ENCODE peak calls at places on chromosomes 13 and 19, in four cellular contexts. Y, O, X and Z are unnamed samples.
A peak's percentile ranks its signal among the peaks of the same experiment; 100 is the strongest.

GRCh38 chr13:40179882-40180281 is 486.6 kb downstream of the FOXO1 start:
- DNase-seq in Y (no peak), X (no peak), O (no peak), Z (no peak)

GRCh38 chr19:1929051-1929742 is 11.8 kb upstream of the CSNK1G2 start:
- DNase-seq in X (peak; percentile 87), Y (no peak), O (peak; percentile 65), Z (no peak)

GRCh38 chr19:9847087-9847671 is 12.1 kb downstream of the PIN1 start:
- DNase-seq in X (peak; percentile 76), O (peak; percentile 23), Y (no peak), Z (peak; percentile 79)

GRCh38 chr13:37870895-37871550 is 1.5 kb upstream of the TRPC4 start:
- DNase-seq in X (no peak), O (no peak), Y (no peak), Z (no peak)

GRCh38 chr13:37403776-37404497 is 194.6 kb downstream of the POSTN start:
- DNase-seq in Y (no peak), X (no peak), O (no peak), Z (no peak)

GRCh38 chr13:56400774-56401173 is 739.9 kb upstream of the PRR20A start:
- DNase-seq in X (no peak), Y (no peak), O (no peak), Z (no peak)

GRCh38 chr19:31676271-31677004 is 327.2 kb upstream of the TSHZ3 start:
- DNase-seq in X (peak; percentile 33), O (no peak), Y (no peak), Z (peak; percentile 13)

GRCh38 chr19:2974342-2974932 is 2.9 kb upstream of the TLE6 start:
- DNase-seq in X (peak; percentile 62), Y (no peak), O (no peak), Z (no peak)

GRCh38 chr19:49968279-49968922 is 7.4 kb upstream of the SIGLEC11 start:
- DNase-seq in X (no peak), Y (no peak), O (no peak), Z (no peak)

GRCh38 chr13:102536196-102536595 is 60.6 kb upstream of the TPP2 start:
- DNase-seq in X (no peak), Y (no peak), O (no peak), Z (no peak)

GRCh38 chr13:113646376-113646775 is 11.6 kb downstream of the ATP4B start:
- DNase-seq in X (no peak), Y (no peak), O (no peak), Z (no peak)

GRCh38 chr19:1169921-1170885 is 3.9 kb downstream of the SBNO2 start:
- DNase-seq in Y (no peak), O (no peak), X (peak; percentile 50), Z (no peak)

GRCh38 chr19:17159466-17160393 is 55.4 kb upstream of the USE1 start:
- DNase-seq in Y (no peak), X (no peak), O (peak; percentile 56), Z (peak; percentile 64)

GRCh38 chr19:54422136-54422535 is 6.9 kb downstream of the TTYH1 start:
- DNase-seq in Y (no peak), O (no peak), X (no peak), Z (peak; percentile 70)

GRCh38 chr19:13692096-13692495 is 72.2 kb upstream of the MRI1 start:
- DNase-seq in Y (no peak), O (no peak), X (no peak), Z (no peak)

GRCh38 chr13:30126903-30127428 is 180.4 kb downstream of the KATNAL1 start:
- DNase-seq in O (no peak), Y (no peak), X (no peak), Z (no peak)

GRCh38 chr13:31119966-31120733 is 41.6 kb downstream of the HSPH1 start:
- DNase-seq in O (no peak), X (no peak), Y (no peak), Z (peak; percentile 32)

GRCh38 chr13:42735011-42735410 is 46.4 kb upstream of the FAM216B start:
- DNase-seq in X (no peak), Y (no peak), O (no peak), Z (no peak)

GRCh38 chr13:91546865-91547264 is 148.4 kb downstream of the GPC5 start:
- DNase-seq in Y (no peak), X (no peak), O (no peak), Z (no peak)

GRCh38 chr13:111531505-111531904 is 211.1 kb downstream of the TEX29 start:
- DNase-seq in X (no peak), Y (no peak), O (no peak), Z (no peak)

GRCh38 chr19:12996542-12997094 is 1.3 kb downstream of the NFIX start:
- DNase-seq in O (peak; percentile 38), Y (no peak), X (peak; percentile 72), Z (peak; percentile 81)

GRCh38 chr19:3013261-3013725 is 15.8 kb downstream of the TLE2 start:
- DNase-seq in Y (no peak), O (no peak), X (no peak), Z (no peak)

GRCh38 chr13:26497991-26498423 is 59.5 kb upstream of the WASF3 start:
- DNase-seq in O (no peak), X (no peak), Y (no peak), Z (no peak)

GRCh38 chr13:36453518-36453917 is 21.2 kb downstream of the CCNA1 start:
- DNase-seq in O (no peak), X (no peak), Y (no peak), Z (no peak)

GRCh38 chr13:93635687-93636086 is 409.1 kb downstream of the GPC6 start:
- DNase-seq in X (no peak), O (no peak), Y (no peak), Z (no peak)

GRCh38 chr13:33285420-33286124 is at the start of gene STARD13:
- DNase-seq in X (peak; percentile 28), Y (peak; percentile 16), O (peak; percentile 92), Z (peak; percentile 89)

GRCh38 chr13:33510350-33510749 is 224.8 kb upstream of the STARD13 start:
- DNase-seq in O (no peak), X (no peak), Y (no peak), Z (no peak)

GRCh38 chr13:49560270-49561063 is 24.9 kb downstream of the RCBTB1 start:
- DNase-seq in O (peak; percentile 68), Y (no peak), X (no peak), Z (no peak)

GRCh38 chr19:56840452-56841193 is at the start of the genes PEG3 and ZIM2:
- DNase-seq in X (no peak), O (peak; percentile 85), Y (no peak), Z (no peak)

DNA sequence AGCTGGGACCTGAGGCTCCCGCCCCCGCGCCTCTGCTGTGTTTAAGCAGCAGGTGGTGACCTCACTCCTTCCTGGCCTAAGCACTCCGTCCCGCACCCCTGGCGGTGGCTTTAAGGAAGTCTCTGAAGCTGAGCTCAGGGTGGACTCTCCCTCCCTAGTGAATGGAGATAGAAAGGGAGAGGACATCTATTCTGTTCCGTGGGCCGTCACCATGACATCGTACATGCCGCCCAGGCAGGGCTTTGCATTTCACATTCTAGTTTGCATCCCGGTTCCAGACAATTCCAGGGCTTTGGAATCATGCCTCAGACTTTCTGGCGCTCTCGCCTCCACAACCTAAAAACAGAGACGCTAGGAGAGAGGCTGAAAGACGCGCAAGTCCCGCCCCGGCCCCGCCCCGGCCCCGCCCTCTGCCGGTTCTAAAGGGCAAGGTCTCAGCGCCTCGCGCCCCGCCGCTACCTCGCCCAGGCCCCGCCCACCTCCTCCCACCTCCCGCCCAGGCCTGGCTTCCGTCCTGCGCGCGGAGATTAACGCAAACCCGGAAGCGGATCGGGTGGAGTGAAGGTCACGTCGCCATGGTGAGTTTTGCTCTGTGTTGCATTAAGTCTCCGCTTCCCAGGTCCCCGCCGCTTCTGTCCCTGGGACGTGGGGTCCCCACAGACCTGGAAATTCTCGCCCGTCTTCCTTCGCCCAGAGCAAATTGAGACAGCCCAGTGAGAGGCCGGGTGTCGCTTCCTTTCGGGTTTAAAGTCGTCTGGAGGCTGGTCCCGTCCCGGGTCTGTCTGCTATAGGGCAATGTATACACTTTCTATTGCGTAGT is at the start of gene ZNF808:
- DNase-seq in X (peak; percentile 90), O (peak; percentile 85), Y (peak; percentile 68), Z (peak; percentile 90)
- TF ChIP-seq GABPA in X (peak; percentile 93), O (peak; percentile 72), Y (peak; percentile 72), Z (peak; percentile 22)

DNA sequence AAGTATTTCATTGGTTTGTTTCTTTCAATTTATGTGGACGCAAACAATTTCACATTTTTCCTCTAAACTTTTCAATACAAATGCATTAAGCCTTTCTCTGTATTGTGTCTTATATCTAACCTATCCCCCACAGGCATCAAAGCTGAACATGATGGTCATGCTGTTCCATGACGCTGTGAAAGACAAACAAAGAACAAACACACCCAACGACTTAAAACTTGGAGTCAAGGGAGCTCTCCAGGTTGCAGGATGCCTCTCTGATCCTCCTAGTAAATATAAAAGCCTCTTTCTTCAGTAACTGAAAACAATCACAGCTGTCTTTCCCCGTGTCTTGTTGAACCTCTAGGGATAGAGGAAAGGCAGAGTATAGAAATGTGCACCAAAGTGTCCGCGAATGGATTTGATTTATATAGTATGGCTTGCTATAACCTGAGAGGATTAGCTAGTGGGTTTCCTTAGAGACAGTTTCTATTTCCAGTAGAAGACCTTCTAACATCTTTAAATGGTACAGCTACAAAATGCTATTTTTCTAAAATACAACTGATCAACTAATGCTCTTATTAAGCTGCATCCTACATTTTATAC is 43.1 kb downstream of the PCDH9 start:
- DNase-seq in Y (no peak), O (no peak), X (no peak), Z (no peak)
- TF ChIP-seq CREB1 in Y (no peak), O (no peak), X (no peak), Z (peak; percentile 24)

DNA sequence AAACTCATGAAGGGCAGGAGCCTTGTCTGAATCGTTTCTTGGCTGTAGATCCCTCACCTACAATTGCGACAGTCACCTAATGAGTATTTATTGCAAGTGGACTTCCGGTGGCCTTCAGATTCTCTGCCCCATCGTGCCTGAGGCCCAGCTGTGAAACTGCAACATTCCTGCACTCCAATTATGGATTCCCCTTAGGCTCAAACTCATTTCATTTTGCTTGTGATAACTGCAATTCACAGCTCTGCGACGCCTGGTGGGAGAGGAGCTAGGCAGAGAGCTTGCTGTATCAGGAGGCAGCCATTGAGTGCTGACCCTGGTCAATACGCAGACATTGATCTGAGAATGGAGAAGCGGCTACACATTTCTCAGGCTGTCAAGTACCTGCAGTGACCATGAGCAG is 59.0 kb downstream of the CCDC70 start:
- DNase-seq in Y (no peak), O (no peak), X (no peak), Z (no peak)
- TF ChIP-seq RFX5 in Y (no peak), O (no peak), X (no peak), Z (no peak)

GRCh38 chr13:50627111-50627510 is 216.4 kb downstream of the DLEU7 start:
- DNase-seq in Y (no peak), X (no peak), O (peak; percentile 29), Z (no peak)
- TF ChIP-seq GABPA in Y (no peak), X (no peak), O (no peak), Z (no peak)

GRCh38 chr19:15125232-15126067 is 18.2 kb downstream of the SYDE1 start:
- DNase-seq in X (peak; percentile 97), O (peak; percentile 98), Y (peak; percentile 93), Z (peak; percentile 98)
- TF ChIP-seq CREB1 in X (peak; percentile 63), O (peak; percentile 94), Y (peak; percentile 74), Z (peak; percentile 81)

GRCh38 chr19:44689290-44690130 is 9.4 kb upstream of the CEACAM16 start:
- DNase-seq in Y (no peak), X (peak; percentile 69), O (peak; percentile 63), Z (peak; percentile 96)
- TF ChIP-seq RFX5 in Y (no peak), X (no peak), O (no peak), Z (no peak)

GRCh38 chr13:50866817-50867640 is 23.5 kb upstream of the DLEU7 start:
- DNase-seq in X (no peak), O (no peak), Y (no peak), Z (no peak)
- TF ChIP-seq GABPA in X (no peak), O (no peak), Y (no peak), Z (no peak)